ENCODE peak calls at places on chromosome 20, in six cellular contexts. C is ACHN, N is cardiac fibroblast, W is progenitor cell of endocrine pancreas, I is left ventricle myocardium superior, H is AG09319. K is an unnamed sample.

GRCh38 chr20:33158637-33159385 is 9.1 kb upstream of the BPIFA2 start:
- DNase-seq in C (no peak), N (no peak), W (peak; percentile 8), I (no peak), H (no peak), K (no peak)

GRCh38 chr20:46458891-46459750 is 52.7 kb upstream of the ELMO2 start:
- DNase-seq in C (no peak), N (no peak), W (peak; percentile 80), I (peak; percentile 57), H (no peak), K (no peak)

GRCh38 chr20:58447733-58448391 is 58.8 kb downstream of the VAPB start:
- DNase-seq in C (peak; percentile 63), N (peak; percentile 72), W (peak; percentile 30), I (no peak), H (peak; percentile 8), K (peak; percentile 33)

GRCh38 chr20:58585753-58586540 is 65.1 kb upstream of the STX16 start:
- DNase-seq in C (no peak), N (no peak), W (no peak), I (no peak), H (no peak), K (no peak)

GRCh38 chr20:7924692-7925091 is 15.6 kb downstream of the HAO1 start:
- DNase-seq in C (peak; percentile 22), N (peak; percentile 98), W (no peak), I (no peak), H (peak; percentile 46), K (no peak)

GRCh38 chr20:51767018-51767866 is 948 bp downstream of the ATP9A start:
- DNase-seq in C (peak; percentile 50), N (no peak), W (peak; percentile 87), I (peak; percentile 83), H (no peak), K (peak; percentile 85)

GRCh38 chr20:57397693-57398108 is 6.5 kb downstream of the RBM38 start:
- DNase-seq in C (no peak), N (no peak), W (no peak), I (peak; percentile 37), H (no peak), K (no peak)

GRCh38 chr20:46749164-46749563 is 39.7 kb downstream of the SLC2A10 start:
- DNase-seq in C (no peak), N (no peak), W (no peak), I (no peak), H (no peak), K (no peak)

GRCh38 chr20:34951252-34951651 is 4.4 kb downstream of the GSS start:
- DNase-seq in C (no peak), N (no peak), W (no peak), I (no peak), H (no peak), K (no peak)

GRCh38 chr20:16011519-16011918 is 561.7 kb downstream of the KIF16B start:
- DNase-seq in C (no peak), N (no peak), W (no peak), I (no peak), H (no peak), K (no peak)

GRCh38 chr20:23920936-23921335 is 41.4 kb upstream of the CST5 start:
- DNase-seq in C (no peak), N (no peak), W (no peak), I (no peak), H (no peak), K (no peak)

GRCh38 chr20:59520814-59521213 is 83.5 kb upstream of the PHACTR3 start:
- DNase-seq in C (no peak), N (no peak), W (no peak), I (no peak), H (no peak), K (no peak)

GRCh38 chr20:45363611-45364492 is 896 bp downstream of the SYS1 start:
- DNase-seq in C (no peak), N (no peak), W (no peak), I (no peak), H (no peak), K (no peak)

GRCh38 chr20:49281059-49281912 is 3.4 kb upstream of the ZNFX1 start:
- DNase-seq in C (no peak), N (peak; percentile 60), W (no peak), I (no peak), H (no peak), K (no peak)

GRCh38 chr20:25340380-25340779 is 50.3 kb downstream of the ABHD12 start:
- DNase-seq in C (no peak), N (no peak), W (no peak), I (no peak), H (no peak), K (no peak)

GRCh38 chr20:57089701-57090144 is 176.7 kb downstream of the BMP7 start:
- DNase-seq in C (peak; percentile 45), N (peak; percentile 14), W (peak; percentile 89), I (peak; percentile 81), H (no peak), K (peak; percentile 34)

GRCh38 chr20:12207875-12208274 is 290.2 kb downstream of the BTBD3 start:
- DNase-seq in C (peak; percentile 45), N (peak; percentile 65), W (no peak), I (no peak), H (no peak), K (peak; percentile 0)

GRCh38 chr20:46013826-46014516 is 5.3 kb downstream of the MMP9 start:
- DNase-seq in C (peak; percentile 52), N (peak; percentile 56), W (peak; percentile 58), I (peak; percentile 67), H (no peak), K (peak; percentile 56)

GRCh38 chr20:52104546-52105044 is 87.0 kb downstream of the ZFP64 start:
- DNase-seq in C (peak; percentile 16), N (peak; percentile 36), W (no peak), I (no peak), H (no peak), K (no peak)

GRCh38 chr20:8394308-8394945 is 262.4 kb downstream of the PLCB1 start:
- DNase-seq in C (no peak), N (peak; percentile 79), W (no peak), I (no peak), H (peak; percentile 23), K (no peak)

GRCh38 chr20:6882911-6883310 is 115.4 kb downstream of the BMP2 start:
- DNase-seq in C (no peak), N (no peak), W (no peak), I (no peak), H (peak; percentile 29), K (no peak)

GRCh38 chr20:61112515-61112914 is 139.5 kb upstream of the CDH4 start:
- DNase-seq in C (no peak), N (no peak), W (no peak), I (no peak), H (no peak), K (no peak)

GRCh38 chr20:35654415-35654814 is 10.3 kb downstream of the CPNE1 start:
- DNase-seq in C (no peak), N (no peak), W (no peak), I (no peak), H (no peak), K (no peak)

GRCh38 chr20:48285656-48286055 is 500.4 kb upstream of the SULF2 start:
- DNase-seq in C (no peak), N (no peak), W (no peak), I (no peak), H (no peak), K (no peak)

GRCh38 chr20:47973519-47974233 is 188.4 kb upstream of the SULF2 start:
- DNase-seq in C (no peak), N (no peak), W (peak; percentile 61), I (no peak), H (no peak), K (no peak)

GRCh38 chr20:59006167-59006863 is 739 bp downstream of the CTSZ start:
- DNase-seq in C (no peak), N (no peak), W (no peak), I (peak; percentile 56), H (no peak), K (no peak)

GRCh38 chr20:50379991-50380696 is 130.0 kb upstream of the PTPN1 start:
- DNase-seq in C (no peak), N (no peak), W (no peak), I (no peak), H (no peak), K (no peak)

GRCh38 chr20:48339147-48339985 is 488.4 kb downstream of the PREX1 start:
- DNase-seq in C (peak; percentile 47), N (peak; percentile 59), W (no peak), I (no peak), H (no peak), K (no peak)

GRCh38 chr20:64108731-64109389 is 1.5 kb upstream of the NPBWR2 start:
- DNase-seq in C (no peak), N (no peak), W (no peak), I (peak; percentile 5), H (no peak), K (no peak)

GRCh38 chr20:32168184-32168910 is 39.2 kb downstream of the PLAGL2 start:
- DNase-seq in C (no peak), N (no peak), W (no peak), I (no peak), H (no peak), K (peak; percentile 3)

GRCh38 chr20:50992733-50993457 is 30.0 kb downstream of the KCNG1 start:
- DNase-seq in C (peak; percentile 63), N (peak; percentile 92), W (no peak), I (no peak), H (peak; percentile 10), K (peak; percentile 93)

GRCh38 chr20:38412877-38413577 is 22.1 kb downstream of the SNHG17 start:
- DNase-seq in C (no peak), N (peak; percentile 46), W (no peak), I (no peak), H (no peak), K (no peak)

GRCh38 chr20:51457281-51457932 is 85.1 kb downstream of the NFATC2 start:
- DNase-seq in C (peak; percentile 83), N (peak; percentile 79), W (no peak), I (peak; percentile 71), H (peak; percentile 52), K (peak; percentile 24)

GRCh38 chr20:62025832-62026563 is 39.7 kb downstream of the TAF4 start:
- DNase-seq in C (no peak), N (peak; percentile 78), W (no peak), I (peak; percentile 42), H (no peak), K (no peak)

GRCh38 chr20:24773751-24774201 is 175.3 kb upstream of the CST7 start:
- DNase-seq in C (peak; percentile 43), N (peak; percentile 81), W (no peak), I (no peak), H (peak; percentile 2), K (no peak)

GRCh38 chr20:62791301-62792181 is 4.7 kb upstream of the MRGBP start:
- DNase-seq in C (peak; percentile 88), N (peak; percentile 93), W (peak; percentile 76), I (peak; percentile 82), H (peak; percentile 70), K (peak; percentile 87)

GRCh38 chr20:6976535-6976934 is 209.0 kb downstream of the BMP2 start:
- DNase-seq in C (no peak), N (peak; percentile 75), W (no peak), I (no peak), H (no peak), K (no peak)

GRCh38 chr20:20799913-20800312 is 87.5 kb upstream of the RALGAPA2 start:
- DNase-seq in C (no peak), N (no peak), W (no peak), I (no peak), H (no peak), K (no peak)

GRCh38 chr20:52926505-52926904 is 45.7 kb upstream of the TSHZ2 start:
- DNase-seq in C (no peak), N (no peak), W (no peak), I (no peak), H (no peak), K (no peak)

K was measured in HCT116.